ENCODE peak calls at places on chromosomes 11 and 22, in ten cellular contexts. B is endodermal cell, O is adrenal gland, L is suprapubic skin, R is GM23338, Z is fibroblast of the aortic adventitia, T is progenitor cell of endocrine pancreas, M is ovary, Y is fibroblast of lung, U is AG10803. E is an unnamed sample.

GRCh38 chr22:45319319-45319675 is 9.6 kb downstream of the FAM118A start:
- DNase-seq in M (peak), Y (peak), U (peak), B (no peak), L (no peak), Z (peak), O (no peak), R (peak), T (no peak), E (no peak)

GRCh38 chr11:55634813-55635212 is at the start of gene OR4P4:
- DNase-seq in M (no peak), T (no peak), L (no peak), R (no peak), B (no peak), U (no peak), Y (no peak), O (no peak), Z (no peak), E (no peak)

GRCh38 chr11:126816655-126817054 is 183.9 kb downstream of the KIRREL3 start:
- DNase-seq in L (no peak), Z (no peak), M (no peak), Y (peak), U (peak), T (no peak), B (no peak), O (no peak), R (no peak), E (no peak)

GRCh38 chr11:122656631-122657101 is 1.1 kb downstream of the UBASH3B start:
- DNase-seq in T (peak), O (peak), U (no peak), Y (peak), M (no peak), Z (peak), R (peak), L (no peak), B (peak), E (peak)

GRCh38 chr11:65113839-65114238 is 2.2 kb downstream of the TM7SF2 start:
- DNase-seq in B (no peak), Y (no peak), U (no peak), R (no peak), T (no peak), M (no peak), Z (no peak), O (peak), L (no peak), E (no peak)

GRCh38 chr11:57277845-57278720 is 41.0 kb upstream of the APLNR start:
- DNase-seq in M (peak), O (peak), U (peak), Z (peak), R (peak), L (peak), T (peak), Y (peak), B (peak), E (peak)

GRCh38 chr11:128511712-128512111 is 75.6 kb downstream of the ETS1 start:
- DNase-seq in Y (no peak), O (no peak), M (no peak), B (no peak), Z (peak), U (no peak), R (no peak), T (no peak), L (no peak), E (no peak)

GRCh38 chr22:23180301-23180892 is at the start of gene BCR:
- DNase-seq in Z (peak), B (peak), R (peak), L (peak), T (peak), O (peak), M (peak), Y (peak), U (peak), E (peak)

GRCh38 chr11:121763526-121763925 is 310.8 kb upstream of the SORL1-AS1 start:
- DNase-seq in R (no peak), U (no peak), O (no peak), M (no peak), T (no peak), Z (no peak), L (no peak), B (no peak), Y (no peak), E (no peak)

GRCh38 chr11:46718155-46719019 is 626 bp upstream of the F2 start:
- DNase-seq in L (no peak), U (no peak), B (peak), T (no peak), O (no peak), Y (no peak), Z (no peak), R (peak), M (no peak), E (no peak)

GRCh38 chr22:24367841-24368240 is 59.6 kb upstream of the ADORA2A start:
- DNase-seq in U (peak), M (no peak), L (no peak), R (no peak), O (no peak), Y (peak), T (no peak), Z (peak), B (no peak), E (no peak)

GRCh38 chr11:16610738-16611388 is 127.6 kb upstream of the C11orf58 start:
- DNase-seq in B (peak), O (no peak), T (no peak), Z (no peak), U (no peak), M (no peak), L (peak), Y (no peak), R (peak), E (peak)

GRCh38 chr11:120662071-120662611 is 150.6 kb downstream of the GRIK4 start:
- DNase-seq in Y (no peak), B (peak), U (no peak), R (no peak), O (peak), L (no peak), Z (no peak), M (no peak), T (no peak), E (no peak)

GRCh38 chr11:120663142-120663541 is 151.6 kb downstream of the GRIK4 start:
- DNase-seq in Y (no peak), B (no peak), U (no peak), T (no peak), R (no peak), Z (no peak), L (no peak), M (no peak), O (no peak), E (no peak)

GRCh38 chr11:120667934-120668333 is 156.4 kb downstream of the GRIK4 start:
- DNase-seq in B (no peak), Y (no peak), U (no peak), R (no peak), L (no peak), Z (no peak), T (no peak), M (no peak), O (no peak), E (no peak)

GRCh38 chr11:120667281-120667680 is 155.7 kb downstream of the GRIK4 start:
- DNase-seq in Z (no peak), M (peak), R (no peak), Y (peak), B (no peak), U (peak), O (no peak), L (no peak), T (no peak), E (peak)

DNA sequence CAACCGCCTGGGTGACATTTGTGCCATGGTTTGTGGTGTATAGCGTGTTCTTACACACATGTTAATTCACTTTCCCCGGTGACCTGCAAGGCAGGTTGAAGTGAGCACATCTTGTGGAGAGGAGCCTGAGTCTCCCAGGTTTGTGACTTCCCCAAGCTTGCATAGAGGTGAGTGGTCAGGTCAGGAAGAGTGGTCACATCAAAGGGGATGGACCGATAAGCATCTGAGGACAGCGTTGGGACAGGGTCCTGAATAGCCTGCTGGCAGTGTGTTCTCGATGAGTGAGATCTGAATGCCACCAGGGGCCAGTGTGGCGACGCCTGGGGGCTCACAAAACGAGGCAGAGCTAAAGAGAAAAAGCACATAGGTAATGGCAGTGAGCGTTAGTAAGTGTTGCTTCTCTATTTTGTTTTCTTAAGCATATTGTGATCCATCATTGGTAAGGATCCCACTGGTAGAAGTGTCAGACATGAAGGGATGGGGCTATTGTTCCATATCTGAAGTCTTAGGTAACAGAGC is 154.6 kb downstream of the GRIK4 start:
- DNase-seq in T (no peak), O (no peak), B (peak), L (no peak), Z (no peak), U (no peak), Y (no peak), M (no peak), R (peak), E (no peak)
- TF ChIP-seq CTCF in T (no peak), O (no peak), B (peak), L (no peak), Z (no peak), U (no peak), Y (no peak), M (no peak), R (peak), E (no peak)

GRCh38 chr22:49803667-49804375 is 23.9 kb downstream of the BRD1 start:
- DNase-seq in M (no peak), R (no peak), T (no peak), B (no peak), Y (no peak), O (no peak), L (no peak), Z (no peak), U (no peak), E (no peak)
- TF ChIP-seq CTCF in M (no peak), R (no peak), T (no peak), B (no peak), Y (no peak), O (no peak), L (no peak), Z (no peak), U (no peak), E (no peak)

DNA sequence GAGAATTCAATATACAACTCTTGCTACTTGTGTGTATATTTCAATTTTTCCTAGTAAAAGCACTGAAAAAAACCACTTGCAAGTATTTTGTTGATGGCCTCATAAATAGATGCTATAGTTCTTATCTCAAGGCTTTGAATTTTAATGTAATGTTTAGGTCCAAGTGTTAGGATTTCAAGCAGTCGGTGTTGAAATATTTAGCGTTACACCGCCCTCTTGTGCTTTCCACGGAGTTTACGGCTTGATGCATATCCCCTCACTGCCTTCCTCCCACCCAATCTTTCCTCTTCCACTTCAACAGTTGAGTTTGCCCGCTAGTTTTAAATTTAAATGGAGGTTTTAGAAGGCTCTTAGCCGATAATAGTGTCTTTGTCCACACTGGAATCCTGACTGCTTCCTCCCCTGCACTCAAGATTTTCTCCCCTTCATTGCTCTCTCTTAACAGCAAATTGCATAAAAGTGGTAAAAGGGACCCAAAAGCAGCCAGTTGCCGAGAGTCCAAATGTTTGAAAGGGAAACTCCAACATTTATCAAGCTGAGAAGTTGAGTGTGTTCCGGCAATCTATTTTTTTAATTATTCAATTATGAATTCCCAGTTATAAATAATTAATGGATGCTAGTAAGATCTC is 25.9 kb upstream of the HTATIP2 start:
- DNase-seq in O (no peak), T (no peak), Z (peak), L (no peak), M (no peak), U (no peak), Y (peak), R (peak), B (peak), E (peak)
- TF ChIP-seq CTCF in O (no peak), T (peak), Z (peak), L (no peak), M (no peak), U (peak), Y (peak), R (peak), B (peak), E (peak)

DNA sequence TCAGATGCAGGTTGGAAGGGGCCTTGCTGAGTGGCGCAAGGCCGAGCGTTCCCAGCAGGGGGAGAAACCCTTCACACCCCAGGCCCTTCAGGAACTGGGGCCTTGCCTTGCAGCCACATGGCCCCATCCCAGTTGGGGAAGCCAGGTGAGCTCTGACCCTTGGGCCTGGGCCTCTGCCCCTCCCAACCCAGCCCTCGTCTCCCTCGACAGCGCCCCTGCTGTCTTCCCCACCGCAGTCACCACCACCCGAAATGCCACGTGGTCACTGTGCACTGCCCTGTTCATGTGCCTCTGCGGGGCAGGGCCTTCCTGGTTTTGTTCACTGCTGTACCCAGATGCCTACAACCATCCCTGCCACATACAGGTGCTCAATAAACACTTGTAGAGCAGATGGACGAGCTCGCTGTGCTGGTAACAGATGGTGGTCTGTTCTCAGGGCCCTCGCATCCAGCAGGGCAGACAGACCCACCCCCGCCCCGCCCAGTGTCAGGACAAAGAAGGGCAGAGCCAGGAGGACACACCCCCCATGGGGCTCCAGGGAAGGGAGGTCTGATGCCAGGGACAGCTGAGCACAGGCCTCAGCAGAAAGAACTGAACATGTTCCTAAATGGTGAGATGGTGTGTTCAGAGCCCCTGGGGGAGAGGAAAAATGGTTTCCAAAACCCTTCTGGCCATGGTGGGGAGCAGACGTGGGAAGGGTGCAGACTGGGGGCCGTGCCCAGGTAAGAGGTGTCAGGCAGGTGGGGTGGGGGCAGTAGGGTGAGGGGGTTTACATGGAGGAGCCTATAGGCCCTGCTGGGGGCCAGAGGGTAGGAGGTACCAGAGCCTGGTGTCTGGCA is 3.7 kb downstream of the POLR2L start:
- DNase-seq in R (peak), T (no peak), Y (no peak), L (no peak), U (peak), Z (peak), M (no peak), O (no peak), B (peak), E (no peak)
- TF ChIP-seq CTCF in R (peak), T (peak), Y (peak), L (no peak), U (peak), Z (peak), M (no peak), O (no peak), B (peak), E (peak)

E was measured in nephron progenitor cell.